ENCODE peak calls at places on chromosomes 16 and 17, in ten cellular contexts. X, V, J, N, H, O, G, Z, M and Q are unnamed samples.

GRCh38 chr17:65418622-65419021 is 142.8 kb downstream of the AXIN2 start:
- DNase-seq in X (no peak), V (no peak), J (no peak), N (no peak), H (peak; percentile 14), O (no peak), G (no peak), Z (peak; percentile 20), M (no peak), Q (no peak)

GRCh38 chr16:4414187-4414909 is 2.0 kb downstream of the CORO7 start:
- DNase-seq in X (no peak), V (no peak), J (no peak), N (no peak), H (no peak), O (no peak), G (no peak), Z (no peak), M (no peak), Q (no peak)

GRCh38 chr17:48100160-48100559 is 1.1 kb downstream of the CBX1 start:
- DNase-seq in X (no peak), V (peak; percentile 6), J (no peak), N (no peak), H (no peak), O (peak; percentile 21), G (no peak), Z (no peak), M (no peak), Q (peak; percentile 53)

GRCh38 chr17:7313890-7314718 is 1.1 kb downstream of the GPS2 start:
- DNase-seq in X (no peak), V (peak; percentile 10), J (no peak), N (peak; percentile 46), H (no peak), O (peak; percentile 39), G (no peak), Z (peak; percentile 6), M (no peak), Q (peak; percentile 62)

GRCh38 chr17:55110521-55110920 is 142.0 kb downstream of the STXBP4 start:
- DNase-seq in X (no peak), V (no peak), J (no peak), N (no peak), H (no peak), O (no peak), G (no peak), Z (no peak), M (no peak), Q (no peak)

GRCh38 chr17:148757-149156 is 11.4 kb downstream of the SCGB1C2 start:
- DNase-seq in X (no peak), V (no peak), J (no peak), N (no peak), H (no peak), O (no peak), G (no peak), Z (no peak), M (peak; percentile 64), Q (no peak)

GRCh38 chr16:54055864-54056263 is 230.7 kb downstream of the IRX3 start:
- DNase-seq in X (no peak), V (no peak), J (no peak), N (no peak), H (no peak), O (no peak), G (no peak), Z (peak; percentile 47), M (no peak), Q (no peak)

GRCh38 chr16:85709766-85710423 is 21.1 kb upstream of the GINS2 start:
- DNase-seq in X (no peak), V (no peak), J (no peak), N (no peak), H (no peak), O (no peak), G (no peak), Z (no peak), M (no peak), Q (no peak)

GRCh38 chr17:28491860-28492259 is 14.3 kb upstream of the FOXN1 start:
- DNase-seq in X (no peak), V (no peak), J (no peak), N (no peak), H (no peak), O (no peak), G (no peak), Z (no peak), M (no peak), Q (no peak)

GRCh38 chr17:28494445-28495188 is 11.5 kb upstream of the FOXN1 start:
- DNase-seq in X (peak; percentile 78), V (peak; percentile 41), J (peak; percentile 90), N (peak; percentile 67), H (peak; percentile 71), O (peak; percentile 54), G (peak; percentile 83), Z (peak; percentile 66), M (no peak), Q (peak; percentile 54)

GRCh38 chr17:28491286-28491685 is 14.9 kb upstream of the FOXN1 start:
- DNase-seq in X (no peak), V (no peak), J (no peak), N (no peak), H (no peak), O (no peak), G (no peak), Z (no peak), M (no peak), Q (no peak)

GRCh38 chr17:28493467-28493866 is 12.7 kb upstream of the FOXN1 start:
- DNase-seq in X (no peak), V (peak; percentile 24), J (no peak), N (no peak), H (no peak), O (peak; percentile 75), G (no peak), Z (no peak), M (no peak), Q (peak; percentile 27)

GRCh38 chr17:28492352-28493310 is 13.5 kb upstream of the FOXN1 start:
- DNase-seq in X (no peak), V (no peak), J (no peak), N (peak; percentile 29), H (peak; percentile 61), O (no peak), G (no peak), Z (no peak), M (no peak), Q (peak; percentile 3)
- TF ChIP-seq CTCF in X (no peak), V (no peak), J (no peak), N (no peak), H (no peak), O (no peak), G (no peak), Z (no peak), M (no peak), Q (no peak)

GRCh38 chr16:75432828-75433731 is at the start of gene CFDP1:
- DNase-seq in X (peak; percentile 96), V (peak; percentile 89), J (peak; percentile 95), N (peak; percentile 95), H (peak; percentile 95), O (peak; percentile 91), G (peak; percentile 99), Z (peak; percentile 90), M (peak; percentile 98), Q (peak; percentile 92)
- TF ChIP-seq CTCF in X (no peak), V (no peak), J (no peak), N (no peak), H (no peak), O (no peak), G (peak; percentile 2), Z (no peak), M (no peak), Q (peak; percentile 24)

GRCh38 chr17:67270411-67270810 is 25.4 kb upstream of the HELZ start:
- DNase-seq in X (no peak), V (no peak), J (no peak), N (no peak), H (no peak), O (no peak), G (no peak), Z (no peak), M (no peak), Q (no peak)

GRCh38 chr17:67273900-67274299 is 28.9 kb upstream of the HELZ start:
- DNase-seq in X (no peak), V (no peak), J (no peak), N (no peak), H (no peak), O (no peak), G (no peak), Z (no peak), M (no peak), Q (no peak)

GRCh38 chr17:67274466-67274865 is 29.5 kb upstream of the HELZ start:
- DNase-seq in X (no peak), V (no peak), J (no peak), N (no peak), H (no peak), O (no peak), G (no peak), Z (no peak), M (no peak), Q (no peak)

GRCh38 chr17:67276075-67276474 is 31.1 kb upstream of the HELZ start:
- DNase-seq in X (no peak), V (no peak), J (peak; percentile 84), N (peak; percentile 61), H (peak; percentile 23), O (no peak), G (no peak), Z (peak; percentile 65), M (no peak), Q (no peak)

GRCh38 chr17:67272312-67273050 is 27.5 kb upstream of the HELZ start:
- DNase-seq in X (no peak), V (no peak), J (peak; percentile 75), N (peak; percentile 61), H (no peak), O (no peak), G (no peak), Z (no peak), M (no peak), Q (no peak)
- TF ChIP-seq CTCF in X (no peak), V (peak; percentile 61), J (peak; percentile 71), N (peak; percentile 44), H (no peak), O (peak; percentile 27), G (peak; percentile 13), Z (peak; percentile 19), M (no peak), Q (peak; percentile 67)

GRCh38 chr17:40615989-40616476 is 31.6 kb downstream of the SMARCE1 start:
- DNase-seq in X (no peak), V (no peak), J (no peak), N (no peak), H (no peak), O (no peak), G (no peak), Z (no peak), M (no peak), Q (no peak)
- TF ChIP-seq CTCF in X (no peak), V (no peak), J (no peak), N (no peak), H (no peak), O (no peak), G (no peak), Z (no peak), M (no peak), Q (no peak)

GRCh38 chr16:16029431-16030011 is 80.1 kb downstream of the ABCC1 start:
- DNase-seq in X (no peak), V (peak; percentile 29), J (no peak), N (no peak), H (peak; percentile 26), O (no peak), G (no peak), Z (peak; percentile 17), M (no peak), Q (peak; percentile 41)
- TF ChIP-seq CTCF in X (no peak), V (no peak), J (no peak), N (no peak), H (no peak), O (no peak), G (no peak), Z (no peak), M (no peak), Q (no peak)

GRCh38 chr17:58447039-58447975 is 30.0 kb upstream of the RNF43 start:
- DNase-seq in X (peak; percentile 78), V (peak; percentile 81), J (peak; percentile 95), N (peak; percentile 92), H (peak; percentile 85), O (peak; percentile 68), G (peak; percentile 81), Z (peak; percentile 97), M (no peak), Q (peak; percentile 75)
- TF ChIP-seq CTCF in X (peak; percentile 75), V (peak; percentile 91), J (peak; percentile 96), N (peak; percentile 99), H (peak; percentile 86), O (peak; percentile 89), G (peak; percentile 71), Z (peak; percentile 96), M (peak; percentile 33), Q (peak; percentile 83)